ENCODE peak calls at places on chromosomes 12 and 14, in nine cellular contexts. One of them, this sample, is unnamed.

GRCh38 chr12:22858849-22859569 is 234.0 kb downstream of the ETNK1 start:
- DNase-seq in tibial artery: no peak
- DNase-seq in adrenal gland: no peak
- DNase-seq in HFF-Myc: no peak
- DNase-seq in HCT116: no peak
- DNase-seq in CD8-positive, alpha-beta T cell: no peak
- DNase-seq in BE2C: no peak
- DNase-seq in IMR-90: peak
- DNase-seq in psoas muscle: no peak
- DNase-seq in this sample: no peak

GRCh38 chr14:51386983-51387730 is 147.1 kb downstream of the TMX1 start:
- DNase-seq in psoas muscle: no peak
- DNase-seq in BE2C: no peak
- DNase-seq in HCT116: no peak
- DNase-seq in tibial artery: no peak
- DNase-seq in IMR-90: no peak
- DNase-seq in HFF-Myc: no peak
- DNase-seq in CD8-positive, alpha-beta T cell: no peak
- DNase-seq in adrenal gland: no peak
- DNase-seq in this sample: no peak

GRCh38 chr14:61184117-61184516 is 97.0 kb downstream of the TMEM30B start:
- DNase-seq in HFF-Myc: peak
- DNase-seq in adrenal gland: no peak
- DNase-seq in CD8-positive, alpha-beta T cell: no peak
- DNase-seq in IMR-90: peak
- DNase-seq in HCT116: no peak
- DNase-seq in psoas muscle: no peak
- DNase-seq in tibial artery: no peak
- DNase-seq in BE2C: no peak
- DNase-seq in this sample: no peak

GRCh38 chr14:48983355-48983888 is 602.8 kb downstream of the RPS29 start:
- DNase-seq in HCT116: no peak
- DNase-seq in tibial artery: no peak
- DNase-seq in psoas muscle: no peak
- DNase-seq in IMR-90: no peak
- DNase-seq in BE2C: no peak
- DNase-seq in HFF-Myc: no peak
- DNase-seq in CD8-positive, alpha-beta T cell: no peak
- DNase-seq in adrenal gland: peak
- DNase-seq in this sample: no peak

GRCh38 chr12:4572670-4573069 is 10.7 kb downstream of the DYRK4 start:
- DNase-seq in HFF-Myc: no peak
- DNase-seq in adrenal gland: no peak
- DNase-seq in tibial artery: no peak
- DNase-seq in IMR-90: no peak
- DNase-seq in HCT116: no peak
- DNase-seq in BE2C: no peak
- DNase-seq in CD8-positive, alpha-beta T cell: no peak
- DNase-seq in psoas muscle: no peak
- DNase-seq in this sample: no peak

GRCh38 chr14:44803239-44803905 is 158.4 kb downstream of the KLHL28 start:
- DNase-seq in tibial artery: no peak
- DNase-seq in HCT116: peak
- DNase-seq in CD8-positive, alpha-beta T cell: no peak
- DNase-seq in adrenal gland: no peak
- DNase-seq in BE2C: no peak
- DNase-seq in HFF-Myc: peak
- DNase-seq in IMR-90: peak
- DNase-seq in psoas muscle: no peak
- DNase-seq in this sample: peak

GRCh38 chr12:80142640-80143039 is 43.3 kb downstream of the OTOGL start:
- DNase-seq in HFF-Myc: no peak
- DNase-seq in BE2C: no peak
- DNase-seq in tibial artery: no peak
- DNase-seq in HCT116: no peak
- DNase-seq in CD8-positive, alpha-beta T cell: no peak
- DNase-seq in adrenal gland: no peak
- DNase-seq in IMR-90: no peak
- DNase-seq in psoas muscle: no peak
- DNase-seq in this sample: no peak

GRCh38 chr12:109497675-109498074 is 20.2 kb downstream of the UBE3B start:
- DNase-seq in HCT116: no peak
- DNase-seq in psoas muscle: no peak
- DNase-seq in tibial artery: no peak
- DNase-seq in CD8-positive, alpha-beta T cell: no peak
- DNase-seq in IMR-90: peak
- DNase-seq in BE2C: peak
- DNase-seq in adrenal gland: no peak
- DNase-seq in HFF-Myc: no peak
- DNase-seq in this sample: no peak

GRCh38 chr12:32482226-32482625 is 82.9 kb downstream of the FGD4 start:
- DNase-seq in HFF-Myc: no peak
- DNase-seq in adrenal gland: no peak
- DNase-seq in tibial artery: no peak
- DNase-seq in HCT116: no peak
- DNase-seq in CD8-positive, alpha-beta T cell: no peak
- DNase-seq in IMR-90: no peak
- DNase-seq in BE2C: no peak
- DNase-seq in psoas muscle: no peak
- DNase-seq in this sample: no peak

GRCh38 chr14:56116128-56116900 is 1.9 kb upstream of the PELI2 start:
- DNase-seq in HFF-Myc: no peak
- DNase-seq in BE2C: no peak
- DNase-seq in CD8-positive, alpha-beta T cell: no peak
- DNase-seq in tibial artery: no peak
- DNase-seq in psoas muscle: no peak
- DNase-seq in HCT116: no peak
- DNase-seq in adrenal gland: no peak
- DNase-seq in IMR-90: no peak
- DNase-seq in this sample: no peak

GRCh38 chr12:38921025-38921677 is 15.8 kb upstream of the CPNE8 start:
- DNase-seq in CD8-positive, alpha-beta T cell: no peak
- DNase-seq in HFF-Myc: peak
- DNase-seq in IMR-90: no peak
- DNase-seq in adrenal gland: peak
- DNase-seq in HCT116: peak
- DNase-seq in BE2C: peak
- DNase-seq in tibial artery: peak
- DNase-seq in psoas muscle: no peak
- DNase-seq in this sample: peak

GRCh38 chr12:55955800-55956508 is 9.9 kb downstream of the PMEL start:
- DNase-seq in BE2C: peak
- DNase-seq in HCT116: peak
- DNase-seq in tibial artery: no peak
- DNase-seq in HFF-Myc: no peak
- DNase-seq in psoas muscle: no peak
- DNase-seq in CD8-positive, alpha-beta T cell: peak
- DNase-seq in adrenal gland: peak
- DNase-seq in IMR-90: peak
- DNase-seq in this sample: peak

GRCh38 chr12:25386823-25387134 is 136.1 kb upstream of the KRAS start:
- DNase-seq in HFF-Myc: no peak
- DNase-seq in psoas muscle: no peak
- DNase-seq in tibial artery: peak
- DNase-seq in HCT116: no peak
- DNase-seq in IMR-90: no peak
- DNase-seq in adrenal gland: peak
- DNase-seq in BE2C: no peak
- DNase-seq in CD8-positive, alpha-beta T cell: no peak
- DNase-seq in this sample: no peak

GRCh38 chr14:78088941-78089340 is 81.2 kb upstream of the NRXN3 start:
- DNase-seq in BE2C: peak
- DNase-seq in tibial artery: no peak
- DNase-seq in psoas muscle: peak
- DNase-seq in IMR-90: no peak
- DNase-seq in HFF-Myc: no peak
- DNase-seq in adrenal gland: no peak
- DNase-seq in CD8-positive, alpha-beta T cell: no peak
- DNase-seq in HCT116: no peak
- DNase-seq in this sample: no peak

GRCh38 chr12:109458086-109458485 is 19.0 kb downstream of the KCTD10 start:
- DNase-seq in HCT116: no peak
- DNase-seq in tibial artery: no peak
- DNase-seq in HFF-Myc: no peak
- DNase-seq in IMR-90: peak
- DNase-seq in psoas muscle: no peak
- DNase-seq in BE2C: no peak
- DNase-seq in adrenal gland: no peak
- DNase-seq in CD8-positive, alpha-beta T cell: no peak
- DNase-seq in this sample: no peak

GRCh38 chr14:67392123-67392522 is 19.8 kb downstream of the PLEK2 start:
- DNase-seq in CD8-positive, alpha-beta T cell: no peak
- DNase-seq in HCT116: no peak
- DNase-seq in psoas muscle: no peak
- DNase-seq in adrenal gland: no peak
- DNase-seq in IMR-90: no peak
- DNase-seq in HFF-Myc: no peak
- DNase-seq in tibial artery: no peak
- DNase-seq in BE2C: no peak
- DNase-seq in this sample: peak

GRCh38 chr12:32107376-32108267 is 975 bp downstream of the BICD1 start:
- DNase-seq in HFF-Myc: no peak
- DNase-seq in BE2C: peak
- DNase-seq in tibial artery: no peak
- DNase-seq in IMR-90: peak
- DNase-seq in psoas muscle: peak
- DNase-seq in adrenal gland: no peak
- DNase-seq in CD8-positive, alpha-beta T cell: peak
- DNase-seq in HCT116: peak
- DNase-seq in this sample: no peak

DNA sequence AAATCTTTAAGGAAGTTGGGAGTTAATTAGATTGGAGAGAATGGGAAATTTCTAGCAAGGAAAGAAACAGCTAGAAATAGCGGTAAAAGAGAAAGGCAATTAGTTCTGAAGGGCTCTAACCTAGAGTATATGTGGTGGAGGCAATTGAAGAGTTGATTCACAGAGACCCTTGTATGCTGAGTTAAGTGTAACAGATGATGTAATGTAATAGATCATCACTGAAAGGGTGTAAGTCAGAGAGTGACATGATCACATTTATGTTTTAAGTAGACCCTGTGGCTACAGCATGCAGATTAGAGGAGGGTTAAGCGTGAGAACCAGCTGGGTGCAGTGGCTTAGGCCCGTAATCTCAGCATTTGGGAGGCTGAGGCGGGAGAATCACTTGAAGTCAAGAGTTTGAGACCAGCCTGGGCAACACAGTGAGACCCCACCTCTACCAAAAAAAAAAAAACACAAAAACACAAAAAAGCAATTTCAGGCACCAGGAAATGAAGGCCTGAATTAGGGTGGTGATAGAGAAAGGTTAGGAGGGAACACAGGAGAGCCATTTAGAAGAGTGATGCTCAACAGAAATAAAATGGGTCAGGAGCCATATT is 3.0 kb downstream of the RBP5 start:
- DNase-seq in IMR-90: no peak
- DNase-seq in CD8-positive, alpha-beta T cell: no peak
- DNase-seq in HFF-Myc: no peak
- DNase-seq in adrenal gland: no peak
- DNase-seq in psoas muscle: no peak
- DNase-seq in HCT116: no peak
- DNase-seq in tibial artery: no peak
- DNase-seq in BE2C: no peak
- DNase-seq in this sample: no peak
- H3K4me3 ChIP-seq in IMR-90: no peak
- H3K4me3 ChIP-seq in CD8-positive, alpha-beta T cell: no peak
- H3K4me3 ChIP-seq in HFF-Myc: no peak
- H3K4me3 ChIP-seq in adrenal gland: no peak
- H3K4me3 ChIP-seq in psoas muscle: no peak
- H3K4me3 ChIP-seq in HCT116: no peak
- H3K4me3 ChIP-seq in tibial artery: no peak
- H3K4me3 ChIP-seq in BE2C: no peak
- H3K4me3 ChIP-seq in this sample: no peak

DNA sequence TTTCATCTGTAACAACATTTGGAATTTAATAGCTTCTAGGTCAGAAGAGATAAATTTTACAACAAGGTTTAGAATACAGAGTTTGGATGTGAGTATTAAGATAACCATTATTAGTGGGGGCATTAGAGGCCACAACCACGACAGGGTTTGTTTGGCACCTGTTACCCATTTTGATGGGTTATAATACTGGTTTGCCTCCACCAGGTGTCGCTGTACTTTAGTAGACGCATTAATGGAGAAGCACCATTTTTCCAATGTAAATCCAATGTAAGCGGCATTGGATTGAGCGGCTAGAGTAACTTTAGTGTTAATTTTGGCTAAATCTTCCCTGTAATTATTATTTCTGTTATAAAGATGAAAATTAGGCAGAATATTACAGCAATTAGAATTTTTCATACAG is 136.2 kb downstream of the SLCO1B3 start:
- DNase-seq in HCT116: peak
- DNase-seq in CD8-positive, alpha-beta T cell: no peak
- DNase-seq in adrenal gland: no peak
- DNase-seq in BE2C: peak
- DNase-seq in tibial artery: no peak
- DNase-seq in psoas muscle: no peak
- DNase-seq in IMR-90: no peak
- DNase-seq in HFF-Myc: no peak
- DNase-seq in this sample: no peak
- TF ChIP-seq CTCF in HCT116: peak
- TF ChIP-seq CTCF in CD8-positive, alpha-beta T cell: no peak
- TF ChIP-seq CTCF in adrenal gland: no peak
- TF ChIP-seq CTCF in BE2C: peak
- TF ChIP-seq CTCF in tibial artery: peak
- TF ChIP-seq CTCF in psoas muscle: peak
- TF ChIP-seq CTCF in IMR-90: peak
- TF ChIP-seq CTCF in HFF-Myc: peak
- TF ChIP-seq CTCF in this sample: peak

GRCh38 chr14:72638021-72638420 is 255.9 kb downstream of the DPF3 start:
- DNase-seq in BE2C: no peak
- DNase-seq in HCT116: no peak
- DNase-seq in HFF-Myc: peak
- DNase-seq in adrenal gland: peak
- DNase-seq in CD8-positive, alpha-beta T cell: no peak
- DNase-seq in tibial artery: no peak
- DNase-seq in IMR-90: peak
- DNase-seq in psoas muscle: peak
- DNase-seq in this sample: no peak
- H3K4me3 ChIP-seq in BE2C: no peak
- H3K4me3 ChIP-seq in HCT116: no peak
- H3K4me3 ChIP-seq in HFF-Myc: no peak
- H3K4me3 ChIP-seq in adrenal gland: no peak
- H3K4me3 ChIP-seq in CD8-positive, alpha-beta T cell: no peak
- H3K4me3 ChIP-seq in tibial artery: no peak
- H3K4me3 ChIP-seq in IMR-90: no peak
- H3K4me3 ChIP-seq in psoas muscle: no peak
- H3K4me3 ChIP-seq in this sample: no peak

DNA sequence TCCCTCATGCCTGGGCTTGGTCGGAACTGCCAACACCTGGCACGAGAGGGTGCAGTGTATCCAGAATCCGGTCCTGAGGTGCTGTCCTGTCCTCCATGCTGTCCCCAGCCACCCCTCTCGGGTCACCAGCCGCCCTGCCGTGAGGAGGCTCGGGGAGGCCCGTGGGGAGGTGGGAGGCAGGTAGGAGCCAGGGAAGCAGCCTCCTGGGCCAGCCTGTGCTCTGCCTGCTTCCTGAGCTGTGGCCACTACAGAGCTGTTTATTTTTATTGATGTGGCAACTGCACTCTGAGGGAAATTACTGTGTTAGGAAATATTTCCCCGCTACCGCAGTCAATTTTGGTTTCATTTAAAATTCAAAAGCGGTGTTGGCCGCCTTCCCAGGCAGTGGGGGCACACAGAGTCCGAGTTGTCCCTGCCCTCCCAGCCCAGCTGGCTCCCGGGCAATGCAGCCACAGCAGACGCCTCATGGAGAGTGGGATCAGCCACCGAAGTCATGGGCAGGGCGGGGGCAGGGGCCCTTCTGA is 18.3 kb downstream of the NOC4L start:
- DNase-seq in CD8-positive, alpha-beta T cell: no peak
- DNase-seq in HFF-Myc: no peak
- DNase-seq in HCT116: no peak
- DNase-seq in psoas muscle: peak
- DNase-seq in adrenal gland: peak
- DNase-seq in tibial artery: peak
- DNase-seq in IMR-90: peak
- DNase-seq in BE2C: no peak
- DNase-seq in this sample: no peak
- TF ChIP-seq CTCF in CD8-positive, alpha-beta T cell: no peak
- TF ChIP-seq CTCF in HFF-Myc: no peak
- TF ChIP-seq CTCF in HCT116: no peak
- TF ChIP-seq CTCF in psoas muscle: no peak
- TF ChIP-seq CTCF in adrenal gland: no peak
- TF ChIP-seq CTCF in tibial artery: no peak
- TF ChIP-seq CTCF in IMR-90: no peak
- TF ChIP-seq CTCF in BE2C: no peak
- TF ChIP-seq CTCF in this sample: no peak